ENCODE peak calls at places on chromosomes 4 and X, in four cellular contexts. Z is SK-N-SH, Q is MM.1S, C is AG04450. X is an unnamed sample.
A peak's percentile ranks its signal among the peaks of the same experiment; 100 is the strongest.

GRCh38 chr4:176778063-176778462 is 14.7 kb downstream of the VEGFC start:
- DNase-seq in Z (no peak), Q (no peak), C (no peak), X (no peak)

GRCh38 chrX:46381630-46382029 is 163.6 kb downstream of the ZNF674 start:
- DNase-seq in Z (no peak), Q (peak; percentile 62), C (no peak), X (no peak)

GRCh38 chrX:1400731-1401471 is 9.0 kb upstream of the SLC25A6 start:
- DNase-seq in Z (no peak), Q (no peak), C (no peak), X (no peak)

GRCh38 chr4:7769936-7770674 is 169.6 kb downstream of the AFAP1 start:
- DNase-seq in Z (peak; percentile 73), Q (no peak), C (no peak), X (no peak)

GRCh38 chr4:152408514-152409327 is 127.2 kb downstream of the FBXW7 start:
- DNase-seq in Z (peak; percentile 8), Q (peak; percentile 32), C (no peak), X (no peak)

GRCh38 chrX:101397779-101398178 is 7.0 kb downstream of the RPL36A start:
- DNase-seq in Z (no peak), Q (no peak), C (no peak), X (no peak)

GRCh38 chrX:108307408-108308085 is 130.7 kb downstream of the COL4A6 start:
- DNase-seq in Z (no peak), Q (no peak), C (no peak), X (no peak)

GRCh38 chr4:76055421-76055820 is 19.1 kb upstream of the ART3 start:
- DNase-seq in Z (no peak), Q (no peak), C (no peak), X (no peak)

DNA sequence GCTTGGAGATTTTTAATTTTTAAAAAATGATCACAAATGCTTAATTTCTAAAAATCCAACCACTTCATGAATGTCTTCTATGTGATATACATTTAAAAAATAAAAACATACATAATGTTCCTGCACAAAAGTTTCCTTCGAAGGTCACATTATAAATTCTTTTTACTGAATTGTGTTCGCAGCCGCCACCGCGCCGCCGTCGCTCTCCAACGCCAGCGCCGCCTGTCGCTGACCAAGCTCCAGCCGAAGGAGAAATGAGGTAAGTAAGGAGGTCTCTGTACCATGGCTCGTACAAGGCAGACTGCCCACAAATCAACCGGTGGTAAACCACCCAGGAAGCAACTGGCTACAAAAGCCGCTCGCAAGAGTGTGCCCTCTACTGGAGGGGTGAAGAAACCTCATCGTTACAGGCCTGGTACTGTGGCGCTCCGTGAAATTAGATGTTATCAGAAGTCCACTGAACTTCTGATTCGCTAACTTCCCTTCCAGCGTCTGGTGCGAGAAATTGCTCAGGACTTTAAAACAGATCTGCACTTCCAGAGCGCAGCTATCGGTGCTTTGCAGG is 48.8 kb upstream of the NEUROG2 start:
- DNase-seq in Z (no peak), Q (no peak), C (no peak), X (no peak)
- TF ChIP-seq CTCF in Z (no peak), Q (no peak), C (no peak), X (no peak)

GRCh38 chr4:185023471-185023870 is 5.2 kb downstream of the HELT start:
- DNase-seq in Z (no peak), Q (no peak), C (no peak), X (no peak)
- H3K27me3 ChIP-seq in Z (peaks cover 40% of the 10 kb centered on the region), Q (peaks cover 36% of the 10 kb centered on the region), C (peaks cover 46% of the 10 kb centered on the region), X (peaks cover 59% of the 10 kb centered on the region)

DNA sequence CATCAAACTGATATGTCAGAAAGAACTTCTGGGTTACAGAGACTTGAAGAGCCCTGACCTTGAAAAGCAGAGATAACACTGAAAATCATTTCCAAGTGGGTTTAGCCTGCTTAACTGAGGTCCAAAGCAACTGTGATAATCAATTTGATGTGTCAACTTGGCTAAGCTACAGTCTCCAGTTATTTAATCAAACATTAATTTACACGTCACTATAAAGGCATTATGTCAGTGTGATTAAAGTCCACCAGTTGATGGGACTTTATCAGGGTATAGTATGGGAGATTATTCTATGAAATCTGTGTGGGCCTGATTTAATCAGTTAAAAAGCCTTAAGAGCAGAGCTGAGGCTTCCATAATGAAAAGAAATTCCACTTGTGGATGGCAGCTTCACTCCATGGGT is 69.1 kb upstream of the PRSS48 start:
- DNase-seq in Z (no peak), Q (no peak), C (no peak), X (no peak)
- H3K27ac ChIP-seq in Z (no peak overlapping the region), Q (no peak overlapping the region), C (no peak overlapping the region), X (no peak overlapping the region)

DNA sequence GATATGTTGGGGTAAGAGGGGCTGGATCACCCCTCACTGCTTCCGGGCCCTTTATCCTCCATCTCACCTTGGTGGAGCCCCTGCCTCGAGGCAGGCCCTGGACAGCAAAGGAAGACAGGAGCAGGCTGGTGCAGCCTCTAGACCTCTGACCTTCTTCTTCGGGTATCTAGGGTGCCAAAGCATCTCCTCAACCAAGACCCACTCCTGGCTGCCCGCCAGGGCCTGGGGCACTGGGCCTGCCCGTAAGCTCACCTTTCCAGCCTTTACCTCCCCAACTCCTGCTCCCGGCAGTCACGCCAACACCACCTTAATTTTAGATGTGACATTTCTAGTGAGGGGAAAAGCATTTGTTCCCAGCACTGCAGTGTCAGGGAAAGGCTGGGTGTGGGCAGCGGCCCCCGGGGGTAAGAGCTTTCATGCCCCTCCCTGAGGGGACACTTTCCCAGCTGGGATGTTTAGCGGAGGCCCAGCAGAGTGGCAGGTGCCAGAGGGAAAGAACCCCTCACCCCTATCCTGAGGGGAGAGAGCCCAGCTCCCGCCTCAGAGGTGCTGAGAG is 6.7 kb downstream of the MAN2B2 start:
- DNase-seq in Z (no peak), Q (no peak), C (no peak), X (no peak)
- TF ChIP-seq CTCF in Z (no peak), Q (no peak), C (no peak), X (no peak)

DNA sequence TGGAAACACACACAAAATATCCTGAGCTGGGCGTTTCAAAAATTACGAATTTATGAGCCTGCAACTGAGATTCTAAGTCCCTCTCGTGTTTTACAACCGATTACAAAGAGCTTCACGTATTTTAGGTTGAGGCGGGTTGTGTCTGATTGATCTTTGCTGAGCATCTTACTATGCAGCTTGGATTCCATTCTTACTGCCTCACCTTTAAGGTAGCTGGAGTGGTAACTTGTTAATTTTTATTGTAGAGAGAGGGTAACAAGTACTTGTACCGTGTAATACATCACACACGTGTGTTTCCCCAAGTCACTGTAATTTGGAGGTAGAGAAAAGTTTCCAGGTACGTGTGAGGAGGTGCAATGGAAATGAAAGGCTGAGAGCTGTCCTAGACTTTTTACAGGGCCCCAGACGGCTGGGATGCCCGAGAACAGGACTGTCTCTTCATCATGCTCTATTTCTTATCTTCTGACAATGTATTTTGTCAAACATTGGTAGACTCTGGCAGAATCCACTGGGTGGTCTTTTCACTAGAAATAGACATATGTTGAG is 97.8 kb upstream of the TENM3 start:
- DNase-seq in Z (peak; percentile 34), Q (no peak), C (no peak), X (no peak)
- H3K27me3 ChIP-seq in Z (no peaks in the 10 kb centered on the region), Q (no peaks in the 10 kb centered on the region), C (no peaks in the 10 kb centered on the region), X (peaks cover 58% of the 10 kb centered on the region)

GRCh38 chrX:71563921-71564320 is 14.3 kb upstream of the GCNA start:
- DNase-seq in Z (no peak), Q (no peak), C (no peak), X (no peak)
- H3K27ac ChIP-seq in Z (no peak overlapping the region), Q (no peak overlapping the region), C (no peak overlapping the region), X (no peak overlapping the region)

DNA sequence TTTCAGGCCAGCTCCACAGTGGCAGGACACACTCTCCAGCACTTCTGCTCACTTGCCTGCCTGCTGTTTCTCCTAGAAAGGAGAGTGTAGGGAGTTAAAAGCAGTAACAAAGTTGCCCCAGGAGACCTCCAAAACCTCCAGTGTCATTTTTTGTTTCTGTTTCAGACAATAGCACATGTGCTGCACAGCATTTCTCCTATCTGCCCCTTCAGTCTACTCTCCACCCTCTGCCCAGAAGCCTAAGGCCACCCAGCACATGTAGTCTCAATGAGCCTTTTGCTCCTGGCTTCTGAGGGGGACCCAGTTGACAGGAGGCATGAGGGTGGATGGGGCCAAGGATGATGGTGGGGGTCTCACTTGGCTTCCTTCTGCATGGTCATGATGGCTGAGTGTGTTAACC is 329.6 kb upstream of the CLNK start:
- DNase-seq in Z (no peak), Q (no peak), C (no peak), X (no peak)
- TF ChIP-seq CTCF in Z (no peak), Q (no peak), C (no peak), X (no peak)